ENCODE peak calls at places on chromosomes 12 and 14, in five cellular contexts. K is astrocyte of the spinal cord, E is GM06990, I is fibroblast of mammary gland, T is MCF 10A. C is an unnamed sample.

GRCh38 chr12:26822051-26822450 is 10.9 kb downstream of the ITPR2 start:
- DNase-seq in I (no peak), T (no peak), E (no peak), K (no peak), C (peak)

GRCh38 chr12:25197608-25198007 is 2.6 kb downstream of the ETFRF1 start:
- DNase-seq in I (no peak), T (no peak), E (no peak), K (no peak), C (no peak)

GRCh38 chr14:57939084-57939483 is 73.2 kb upstream of the SLC35F4 start:
- DNase-seq in K (no peak), E (no peak), T (no peak), I (no peak), C (no peak)

GRCh38 chr12:122003646-122004611 is 17.8 kb upstream of the BCL7A start:
- DNase-seq in T (no peak), E (peak), I (peak), K (no peak), C (no peak)

GRCh38 chr12:110726708-110727369 is 15.9 kb downstream of the PPP1CC start:
- DNase-seq in T (no peak), I (no peak), E (no peak), K (no peak), C (no peak)

GRCh38 chr12:66170606-66171005 is 810 bp upstream of the TMBIM4 start:
- DNase-seq in I (no peak), E (no peak), T (no peak), K (no peak), C (no peak)

GRCh38 chr12:58564721-58565120 is 355.6 kb downstream of the LRIG3 start:
- DNase-seq in E (no peak), T (no peak), I (peak), K (peak), C (peak)

GRCh38 chr14:94384342-94384741 is 4.1 kb downstream of the SERPINA1 start:
- DNase-seq in I (no peak), T (no peak), E (no peak), K (no peak), C (no peak)

GRCh38 chr14:74922752-74923401 is at the start of gene RPS6KL1:
- DNase-seq in T (peak), I (peak), E (peak), K (peak), C (peak)

GRCh38 chr14:100108840-100109593 is 43.8 kb downstream of the EVL start:
- DNase-seq in T (no peak), K (no peak), E (no peak), I (peak), C (no peak)

GRCh38 chr14:31682768-31683167 is 121.6 kb downstream of the NUBPL start:
- DNase-seq in K (no peak), I (no peak), E (no peak), T (no peak), C (no peak)

GRCh38 chr12:119479121-119479561 is 114.4 kb upstream of the TMEM233 start:
- DNase-seq in T (no peak), E (no peak), K (no peak), I (no peak), C (peak)

GRCh38 chr14:73662439-73663056 is 17.8 kb downstream of the DNAL1 start:
- DNase-seq in T (peak), E (no peak), I (peak), K (peak), C (peak)

GRCh38 chr12:93195511-93195910 is 182.2 kb upstream of the NUDT4 start:
- DNase-seq in I (no peak), E (no peak), T (no peak), K (no peak), C (no peak)

GRCh38 chr14:61524211-61524806 is 171.0 kb upstream of the HIF1A start:
- DNase-seq in T (peak), K (peak), I (peak), E (no peak), C (peak)

GRCh38 chr14:37422319-37422718 is 172.7 kb downstream of the FOXA1 start:
- DNase-seq in I (no peak), E (no peak), T (no peak), K (no peak), C (no peak)

GRCh38 chr14:68649461-68650189 is 143.2 kb downstream of the ZFP36L1 start:
- DNase-seq in I (peak), E (no peak), T (no peak), K (peak), C (no peak)

GRCh38 chr12:62715086-62715786 is 219.7 kb downstream of the PPM1H start:
- DNase-seq in E (no peak), I (no peak), T (no peak), K (no peak), C (no peak)

GRCh38 chr12:56565510-56566101 is 44.0 kb downstream of the RBMS2 start:
- DNase-seq in E (no peak), T (no peak), K (peak), I (peak), C (peak)

GRCh38 chr12:47604474-47604873 is 101.4 kb downstream of the RPAP3 start:
- DNase-seq in T (no peak), E (no peak), I (no peak), K (no peak), C (peak)

GRCh38 chr12:127964717-127965116 is 302.3 kb upstream of the TMEM132C start:
- DNase-seq in K (peak), I (no peak), E (no peak), T (no peak), C (peak)

GRCh38 chr12:102061096-102061555 is 665 bp downstream of the WASHC3 start:
- DNase-seq in T (peak), I (no peak), E (peak), K (peak), C (peak)

GRCh38 chr14:106579084-106579483 is 1052.7 kb downstream of the TMEM121 start:
- DNase-seq in I (no peak), T (no peak), E (no peak), K (no peak), C (no peak)

GRCh38 chr14:45526715-45527549 is 273.9 kb upstream of the MIS18BP1 start:
- DNase-seq in I (peak), E (no peak), T (peak), K (no peak), C (peak)

GRCh38 chr12:123531091-123531490 is 2.4 kb downstream of the RILPL1 start:
- DNase-seq in K (no peak), E (no peak), I (no peak), T (no peak), C (no peak)

GRCh38 chr14:64704145-64704742 is at the start of gene PLEKHG3:
- DNase-seq in I (peak), K (peak), T (peak), E (no peak), C (peak)

GRCh38 chr12:81558031-81558430 is 201.1 kb downstream of the PPFIA2 start:
- DNase-seq in E (no peak), T (peak), I (peak), K (peak), C (no peak)

GRCh38 chr14:32507029-32507984 is 178.2 kb downstream of the AKAP6 start:
- DNase-seq in I (peak), E (no peak), K (peak), T (peak), C (peak)

GRCh38 chr14:36656769-36657408 is 4.8 kb upstream of the PAX9 start:
- DNase-seq in K (no peak), T (no peak), E (no peak), I (no peak), C (no peak)

GRCh38 chr12:63918788-63919300 is 74.3 kb downstream of the SRGAP1 start:
- DNase-seq in T (peak), I (peak), K (peak), E (no peak), C (peak)

GRCh38 chr14:70192915-70193314 is 4.2 kb upstream of the SLC8A3 start:
- DNase-seq in E (no peak), K (no peak), I (no peak), T (no peak), C (no peak)

GRCh38 chr12:62166525-62166924 is 93.7 kb upstream of the USP15 start:
- DNase-seq in E (no peak), T (no peak), K (no peak), I (peak), C (no peak)

GRCh38 chr12:77189463-77189862 is 124.1 kb upstream of the E2F7 start:
- DNase-seq in T (peak), I (peak), K (peak), E (no peak), C (no peak)

C was measured in PC-3.